ENCODE peak calls at places on chromosomes 16 and 17, in eight cellular contexts. P is mammary epithelial cell, X is glutamatergic neuron, A is HAP-1, J is NCI-H69, Q is mesothelial cell of epicardium, M is GF-D8, H is tibial nerve. Z is an unnamed sample.
A peak's percentile ranks its signal among the peaks of the same experiment; 100 is the strongest.

GRCh38 chr16:397736-398332 is 835 bp downstream of the NME4 start:
- DNase-seq in P (no peak), Q (peak; percentile 78), H (peak; percentile 56), A (peak; percentile 84), J (peak; percentile 56), X (peak; percentile 89), M (peak; percentile 39), Z (peak; percentile 81)

GRCh38 chr16:89193021-89193575 is 7.2 kb downstream of the SLC22A31 start:
- DNase-seq in H (no peak), Q (no peak), X (peak; percentile 39), M (peak; percentile 32), A (peak; percentile 92), P (no peak), J (peak; percentile 57), Z (no peak)

GRCh38 chr17:57107498-57108101 is 22.6 kb downstream of the AKAP1 start:
- DNase-seq in A (no peak), X (no peak), M (no peak), Q (no peak), J (peak; percentile 49), H (no peak), P (peak; percentile 95), Z (no peak)

GRCh38 chr16:70342016-70342415 is 4.7 kb upstream of the DDX19A start:
- DNase-seq in M (no peak), A (no peak), H (no peak), Q (no peak), X (no peak), P (no peak), J (no peak), Z (no peak)

GRCh38 chr17:79993390-79994221 is 42.1 kb downstream of the TBC1D16 start:
- DNase-seq in A (peak; percentile 41), P (peak; percentile 3), M (peak; percentile 89), H (peak; percentile 71), Q (peak; percentile 53), X (peak; percentile 81), J (peak; percentile 92), Z (no peak)

GRCh38 chr17:80794281-80795089 is 197.2 kb upstream of the CHMP6 start:
- DNase-seq in H (no peak), Q (no peak), M (no peak), J (no peak), A (no peak), X (no peak), P (no peak), Z (no peak)

GRCh38 chr17:10278218-10278617 is 79.8 kb upstream of the GAS7 start:
- DNase-seq in A (no peak), P (no peak), H (no peak), M (no peak), X (no peak), Q (no peak), J (no peak), Z (no peak)

GRCh38 chr17:57466042-57466471 is 209.7 kb downstream of the MSI2 start:
- DNase-seq in A (peak; percentile 71), P (no peak), H (no peak), X (no peak), J (peak; percentile 86), Q (no peak), M (no peak), Z (peak; percentile 67)

GRCh38 chr16:14553447-14553846 is 76.6 kb downstream of the PARN start:
- DNase-seq in X (no peak), J (no peak), P (no peak), A (no peak), M (no peak), H (no peak), Q (no peak), Z (no peak)

GRCh38 chr16:20849587-20850390 is 43.5 kb downstream of the REXO5 start:
- DNase-seq in M (peak; percentile 58), Q (peak; percentile 32), P (peak; percentile 59), X (peak; percentile 83), A (peak; percentile 81), H (peak; percentile 85), J (peak; percentile 59), Z (peak; percentile 50)

GRCh38 chr17:39776267-39776666 is 38.5 kb downstream of the GRB7 start:
- DNase-seq in M (no peak), J (no peak), H (no peak), A (no peak), Q (no peak), X (no peak), P (no peak), Z (no peak)

GRCh38 chr16:58022601-58023371 is 2.8 kb upstream of the MMP15 start:
- DNase-seq in Q (no peak), M (no peak), P (peak; percentile 30), X (peak; percentile 27), J (peak; percentile 91), A (no peak), H (peak; percentile 54), Z (peak; percentile 56)

GRCh38 chr17:45861185-45861584 is 16.5 kb downstream of the SPPL2C start:
- DNase-seq in M (no peak), Q (no peak), H (no peak), X (no peak), A (no peak), P (no peak), J (no peak), Z (no peak)

GRCh38 chr17:17071531-17072360 is 29.5 kb downstream of the MPRIP start:
- DNase-seq in H (peak; percentile 5), J (no peak), M (no peak), Q (no peak), A (no peak), X (peak; percentile 11), P (peak; percentile 31), Z (no peak)

GRCh38 chr16:22386976-22387375 is 12.6 kb upstream of the CDR2 start:
- DNase-seq in P (no peak), X (no peak), H (no peak), A (no peak), M (no peak), J (no peak), Q (no peak), Z (no peak)

GRCh38 chr16:65757064-65757463 is 609.4 kb upstream of the CDH5 start:
- DNase-seq in H (no peak), J (no peak), Q (no peak), X (no peak), P (no peak), M (no peak), A (no peak), Z (no peak)

GRCh38 chr17:20032636-20033035 is 23.5 kb downstream of the SPECC1 start:
- DNase-seq in X (no peak), M (no peak), J (no peak), Q (no peak), H (no peak), A (no peak), P (no peak), Z (no peak)

GRCh38 chr17:19317359-19318095 is 45.0 kb downstream of the B9D1 start:
- DNase-seq in P (no peak), H (peak; percentile 75), X (peak; percentile 75), A (peak; percentile 87), J (peak; percentile 39), Q (no peak), M (no peak), Z (no peak)

GRCh38 chr17:20263595-20263994 is 203.7 kb downstream of the LGALS9B start:
- DNase-seq in H (no peak), A (peak; percentile 58), P (peak; percentile 45), Q (no peak), J (peak; percentile 42), M (no peak), X (no peak), Z (no peak)

GRCh38 chr17:21286066-21286770 is 1.7 kb downstream of the MAP2K3 start:
- DNase-seq in Q (no peak), M (peak; percentile 56), A (peak; percentile 81), H (peak; percentile 80), P (peak; percentile 94), X (no peak), J (peak; percentile 86), Z (no peak)

GRCh38 chr17:28711723-28712036 is at the start of gene PROCA1:
- DNase-seq in M (no peak), Q (no peak), P (no peak), J (no peak), A (no peak), H (no peak), X (peak; percentile 78), Z (no peak)

GRCh38 chr17:65531508-65532431 is 29.7 kb downstream of the AXIN2 start:
- DNase-seq in Q (no peak), X (no peak), H (no peak), A (peak; percentile 72), M (no peak), P (no peak), J (peak; percentile 96), Z (no peak)

GRCh38 chr16:89201467-89202377 is 1.4 kb upstream of the SLC22A31 start:
- DNase-seq in Q (peak; percentile 84), H (no peak), M (no peak), J (peak; percentile 81), X (peak; percentile 94), A (peak; percentile 94), P (peak; percentile 59), Z (peak; percentile 98)

GRCh38 chr17:40319651-40320550 is 10.9 kb downstream of the RARA start:
- DNase-seq in H (peak; percentile 28), Q (no peak), A (no peak), X (peak; percentile 13), P (no peak), J (no peak), M (peak; percentile 24), Z (no peak)

GRCh38 chr17:45060382-45060823 is 714 bp upstream of the NMT1 start:
- DNase-seq in Q (no peak), P (no peak), X (no peak), H (no peak), A (no peak), J (no peak), M (no peak), Z (no peak)

GRCh38 chr17:12927541-12928425 is 90.0 kb downstream of the ELAC2 start:
- DNase-seq in H (no peak), M (peak; percentile 1), P (no peak), J (peak; percentile 10), X (no peak), A (no peak), Q (no peak), Z (no peak)

GRCh38 chr17:54373970-54374369 is 526.7 kb upstream of the TOM1L1 start:
- DNase-seq in X (no peak), A (no peak), H (no peak), M (no peak), J (no peak), P (no peak), Q (no peak), Z (no peak)

GRCh38 chr17:73686126-73686525 is 41.9 kb upstream of the SDK2 start:
- DNase-seq in Q (no peak), A (no peak), P (no peak), J (no peak), X (no peak), H (no peak), M (no peak), Z (no peak)

GRCh38 chr16:49924078-49924477 is 68.2 kb upstream of the ZNF423 start:
- DNase-seq in H (no peak), M (no peak), A (peak; percentile 53), P (no peak), Q (no peak), X (no peak), J (no peak), Z (no peak)

GRCh38 chr17:31488264-31488981 is 96.9 kb downstream of the RAB11FIP4 start:
- DNase-seq in M (no peak), P (peak; percentile 25), J (peak; percentile 81), A (no peak), X (no peak), H (no peak), Q (no peak), Z (no peak)

GRCh38 chr17:61583242-61583641 is 7.8 kb downstream of the NACA2 start:
- DNase-seq in H (no peak), Q (no peak), X (no peak), P (peak; percentile 55), A (no peak), M (no peak), J (peak; percentile 86), Z (peak; percentile 53)

GRCh38 chr17:73343168-73343634 is 31.4 kb upstream of the CDC42EP4 start:
- DNase-seq in M (no peak), X (peak; percentile 90), H (peak; percentile 56), Q (peak; percentile 51), A (peak; percentile 73), P (peak; percentile 64), J (peak; percentile 98), Z (peak; percentile 93)

GRCh38 chr16:842631-843560 is 42.4 kb upstream of the GNG13 start:
- DNase-seq in P (no peak), J (no peak), Q (no peak), H (no peak), A (no peak), M (no peak), X (no peak), Z (no peak)

GRCh38 chr16:68190745-68191510 is 45.0 kb downstream of the ESRP2 start:
- DNase-seq in H (no peak), P (no peak), Q (no peak), M (no peak), J (no peak), A (no peak), X (peak; percentile 44), Z (no peak)

Z was measured in D341Med.